ENCODE peak calls at places on chromosome 20, in nine cellular contexts. One of them, this sample, is unnamed. For H3K4me1, the result is how much of the 10 kb centered on the place peaks cover.

GRCh38 chr20:5156670-5157448 is 30.1 kb downstream of the CDS2 start:
- DNase-seq in vagina: no peak
- DNase-seq in tibial nerve: no peak
- DNase-seq in endothelial cell of umbilical vein: peak
- DNase-seq in IMR-90: peak
- DNase-seq in breast epithelium: no peak
- DNase-seq in body of pancreas: no peak
- DNase-seq in transverse colon: no peak
- DNase-seq in uterus: no peak
- DNase-seq in this sample: no peak

GRCh38 chr20:5315807-5316187 is 957 bp downstream of the PROKR2 start:
- DNase-seq in vagina: no peak
- DNase-seq in body of pancreas: no peak
- DNase-seq in IMR-90: no peak
- DNase-seq in breast epithelium: no peak
- DNase-seq in tibial nerve: no peak
- DNase-seq in transverse colon: no peak
- DNase-seq in endothelial cell of umbilical vein: no peak
- DNase-seq in uterus: no peak
- DNase-seq in this sample: no peak

GRCh38 chr20:8464368-8464767 is 332.3 kb downstream of the PLCB1 start:
- DNase-seq in tibial nerve: no peak
- DNase-seq in IMR-90: peak
- DNase-seq in transverse colon: no peak
- DNase-seq in breast epithelium: no peak
- DNase-seq in body of pancreas: peak
- DNase-seq in uterus: no peak
- DNase-seq in vagina: no peak
- DNase-seq in endothelial cell of umbilical vein: peak
- DNase-seq in this sample: no peak

GRCh38 chr20:15487682-15488081 is 1085.6 kb downstream of the KIF16B start:
- DNase-seq in tibial nerve: no peak
- DNase-seq in endothelial cell of umbilical vein: no peak
- DNase-seq in vagina: no peak
- DNase-seq in body of pancreas: no peak
- DNase-seq in IMR-90: no peak
- DNase-seq in transverse colon: no peak
- DNase-seq in breast epithelium: no peak
- DNase-seq in uterus: no peak
- DNase-seq in this sample: no peak

GRCh38 chr20:43691928-43692524 is 25.1 kb downstream of the MYBL2 start:
- DNase-seq in IMR-90: peak
- DNase-seq in uterus: no peak
- DNase-seq in vagina: no peak
- DNase-seq in body of pancreas: peak
- DNase-seq in breast epithelium: no peak
- DNase-seq in endothelial cell of umbilical vein: peak
- DNase-seq in tibial nerve: no peak
- DNase-seq in transverse colon: peak
- DNase-seq in this sample: no peak

GRCh38 chr20:42338274-42339172 is 720.3 kb upstream of the CHD6 start:
- DNase-seq in transverse colon: no peak
- DNase-seq in body of pancreas: no peak
- DNase-seq in endothelial cell of umbilical vein: no peak
- DNase-seq in vagina: no peak
- DNase-seq in breast epithelium: no peak
- DNase-seq in uterus: peak
- DNase-seq in tibial nerve: no peak
- DNase-seq in IMR-90: no peak
- DNase-seq in this sample: no peak

GRCh38 chr20:36658300-36658699 is 12.3 kb upstream of the SLA2 start:
- DNase-seq in breast epithelium: no peak
- DNase-seq in endothelial cell of umbilical vein: no peak
- DNase-seq in transverse colon: no peak
- DNase-seq in IMR-90: no peak
- DNase-seq in body of pancreas: no peak
- DNase-seq in vagina: no peak
- DNase-seq in uterus: no peak
- DNase-seq in tibial nerve: no peak
- DNase-seq in this sample: no peak

GRCh38 chr20:23122959-23123655 is 37.0 kb upstream of the CD93 start:
- DNase-seq in body of pancreas: no peak
- DNase-seq in breast epithelium: no peak
- DNase-seq in vagina: no peak
- DNase-seq in tibial nerve: no peak
- DNase-seq in endothelial cell of umbilical vein: no peak
- DNase-seq in IMR-90: no peak
- DNase-seq in transverse colon: no peak
- DNase-seq in uterus: no peak
- DNase-seq in this sample: peak

GRCh38 chr20:21090738-21091120 is 15.4 kb downstream of the LINC00237 start:
- DNase-seq in vagina: peak
- DNase-seq in tibial nerve: no peak
- DNase-seq in endothelial cell of umbilical vein: no peak
- DNase-seq in transverse colon: no peak
- DNase-seq in body of pancreas: no peak
- DNase-seq in uterus: no peak
- DNase-seq in IMR-90: no peak
- DNase-seq in breast epithelium: no peak
- DNase-seq in this sample: no peak

DNA sequence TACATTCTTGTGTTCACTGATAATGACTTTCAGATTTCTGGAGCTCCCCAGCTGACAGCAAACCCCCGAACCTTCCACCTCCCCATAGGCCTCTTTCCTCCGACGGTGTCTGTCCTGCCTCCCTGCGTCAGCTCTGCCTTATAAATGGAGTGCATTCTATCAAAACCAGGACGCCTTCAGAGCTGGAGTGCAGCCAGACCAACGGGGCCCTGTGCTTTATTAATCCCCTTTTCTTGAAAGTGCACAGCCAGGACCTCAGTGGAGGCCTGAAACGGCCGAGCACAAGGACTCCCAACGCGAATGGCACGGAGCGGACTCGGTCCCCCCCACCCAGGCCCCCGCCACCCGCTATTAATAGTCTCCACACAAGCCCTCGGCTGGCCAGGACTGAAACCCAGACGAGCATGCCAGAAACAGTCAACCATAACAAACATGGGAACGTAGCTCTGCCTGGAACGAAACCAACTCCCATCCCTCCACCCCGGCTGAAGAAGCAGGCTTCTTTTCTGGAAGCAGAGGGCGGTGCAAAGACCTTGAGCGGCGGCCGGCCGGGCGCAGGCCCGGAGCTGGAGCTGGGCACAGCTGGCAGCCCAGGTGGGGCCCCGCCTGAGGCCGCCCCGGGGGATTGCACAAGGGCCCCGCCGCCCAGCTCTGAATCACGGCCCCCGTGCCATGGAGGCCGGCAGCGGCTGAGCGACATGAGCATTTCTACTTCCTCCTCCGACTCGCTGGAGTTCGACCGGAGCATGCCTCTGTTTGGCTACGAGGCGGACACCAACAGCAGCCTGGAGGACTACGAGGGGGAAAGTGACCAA is 42.3 kb upstream of the NAA20 start:
- DNase-seq in vagina: no peak
- DNase-seq in IMR-90: peak
- DNase-seq in body of pancreas: peak
- DNase-seq in uterus: peak
- DNase-seq in transverse colon: peak
- DNase-seq in breast epithelium: peak
- DNase-seq in endothelial cell of umbilical vein: peak
- DNase-seq in tibial nerve: peak
- DNase-seq in this sample: peak
- TF ChIP-seq POLR2A in vagina: no peak
- TF ChIP-seq POLR2A in IMR-90: peak
- TF ChIP-seq POLR2A in body of pancreas: peak
- TF ChIP-seq POLR2A in uterus: peak
- TF ChIP-seq POLR2A in transverse colon: no peak
- TF ChIP-seq POLR2A in breast epithelium: no peak
- TF ChIP-seq POLR2A in endothelial cell of umbilical vein: no peak
- TF ChIP-seq POLR2A in tibial nerve: no peak
- TF ChIP-seq POLR2A in this sample: no peak

GRCh38 chr20:62652051-62652893 is 10.0 kb downstream of the SLCO4A1 start:
- DNase-seq in tibial nerve: peak
- DNase-seq in uterus: peak
- DNase-seq in breast epithelium: peak
- DNase-seq in body of pancreas: peak
- DNase-seq in vagina: no peak
- DNase-seq in transverse colon: peak
- DNase-seq in endothelial cell of umbilical vein: peak
- DNase-seq in IMR-90: peak
- DNase-seq in this sample: peak
- H3K4me1 ChIP-seq in tibial nerve: half or more
- H3K4me1 ChIP-seq in uterus: under half
- H3K4me1 ChIP-seq in breast epithelium: under half
- H3K4me1 ChIP-seq in body of pancreas: under half
- H3K4me1 ChIP-seq in vagina: under half
- H3K4me1 ChIP-seq in transverse colon: under half
- H3K4me1 ChIP-seq in endothelial cell of umbilical vein: under half
- H3K4me1 ChIP-seq in IMR-90: under half
- H3K4me1 ChIP-seq in this sample: half or more

DNA sequence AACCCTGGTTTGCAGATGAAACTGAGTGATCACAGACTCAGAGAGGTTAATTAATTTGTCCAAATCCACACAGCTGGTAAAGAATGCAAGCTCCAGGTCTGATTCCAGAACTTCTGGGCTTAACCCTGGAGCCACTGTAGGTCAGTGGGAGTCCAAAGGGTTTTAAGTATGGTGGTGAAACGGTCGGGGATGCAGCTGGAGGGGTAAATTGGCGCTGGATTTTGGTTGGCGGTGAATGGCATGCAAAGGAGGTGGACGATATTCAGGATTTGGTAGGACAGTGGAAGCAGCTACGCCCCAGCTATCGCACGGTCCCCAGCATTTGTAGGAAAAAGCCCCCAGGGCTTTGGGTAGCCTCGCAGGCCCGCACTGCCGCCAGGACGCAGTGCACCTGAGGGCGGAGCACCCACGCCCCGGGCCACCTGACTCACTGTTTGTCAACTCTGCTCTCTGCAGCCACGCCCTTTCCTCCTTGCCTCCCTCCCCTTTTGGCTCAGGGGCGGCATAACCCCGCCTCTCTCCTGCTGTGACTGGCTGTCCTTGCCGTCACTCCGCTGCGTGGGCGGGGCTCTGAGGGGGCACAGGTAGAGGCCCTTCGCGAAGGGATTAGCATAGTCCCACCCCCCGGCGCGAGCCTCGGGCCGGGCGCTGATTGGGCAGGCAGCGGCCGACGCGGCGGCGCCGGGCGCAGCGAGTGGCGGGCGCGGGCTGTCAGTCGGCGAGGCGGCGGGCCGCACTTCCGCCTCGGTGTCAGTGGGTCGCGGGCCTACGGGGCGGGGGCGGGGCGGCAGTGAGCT is at the start of gene OSBPL2:
- DNase-seq in IMR-90: peak
- DNase-seq in body of pancreas: peak
- DNase-seq in tibial nerve: peak
- DNase-seq in transverse colon: peak
- DNase-seq in uterus: peak
- DNase-seq in breast epithelium: peak
- DNase-seq in vagina: peak
- DNase-seq in endothelial cell of umbilical vein: peak
- DNase-seq in this sample: peak
- TF ChIP-seq POLR2A in IMR-90: peak
- TF ChIP-seq POLR2A in body of pancreas: peak
- TF ChIP-seq POLR2A in tibial nerve: no peak
- TF ChIP-seq POLR2A in transverse colon: no peak
- TF ChIP-seq POLR2A in uterus: no peak
- TF ChIP-seq POLR2A in breast epithelium: no peak
- TF ChIP-seq POLR2A in vagina: no peak
- TF ChIP-seq POLR2A in endothelial cell of umbilical vein: no peak
- TF ChIP-seq POLR2A in this sample: peak

GRCh38 chr20:25053207-25054132 is 4.5 kb downstream of the ACSS1 start:
- DNase-seq in IMR-90: peak
- DNase-seq in endothelial cell of umbilical vein: peak
- DNase-seq in breast epithelium: no peak
- DNase-seq in uterus: peak
- DNase-seq in body of pancreas: no peak
- DNase-seq in vagina: no peak
- DNase-seq in tibial nerve: peak
- DNase-seq in transverse colon: peak
- DNase-seq in this sample: no peak
- H3K4me1 ChIP-seq in IMR-90: under half
- H3K4me1 ChIP-seq in endothelial cell of umbilical vein: under half
- H3K4me1 ChIP-seq in breast epithelium: under half
- H3K4me1 ChIP-seq in uterus: under half
- H3K4me1 ChIP-seq in body of pancreas: half or more
- H3K4me1 ChIP-seq in vagina: half or more
- H3K4me1 ChIP-seq in tibial nerve: half or more
- H3K4me1 ChIP-seq in transverse colon: half or more
- H3K4me1 ChIP-seq in this sample: half or more

GRCh38 chr20:45934587-45935415 is at the start of gene PCIF1:
- DNase-seq in endothelial cell of umbilical vein: peak
- DNase-seq in transverse colon: peak
- DNase-seq in tibial nerve: peak
- DNase-seq in vagina: no peak
- DNase-seq in uterus: peak
- DNase-seq in body of pancreas: peak
- DNase-seq in IMR-90: peak
- DNase-seq in breast epithelium: peak
- DNase-seq in this sample: peak

GRCh38 chr20:45933231-45934045 is 1.0 kb upstream of the PCIF1 start:
- DNase-seq in body of pancreas: peak
- DNase-seq in breast epithelium: peak
- DNase-seq in vagina: no peak
- DNase-seq in uterus: peak
- DNase-seq in transverse colon: peak
- DNase-seq in endothelial cell of umbilical vein: peak
- DNase-seq in tibial nerve: peak
- DNase-seq in IMR-90: peak
- DNase-seq in this sample: peak

GRCh38 chr20:45934046-45934586 is 367 bp upstream of the PCIF1 start:
- DNase-seq in breast epithelium: no peak
- DNase-seq in endothelial cell of umbilical vein: no peak
- DNase-seq in vagina: no peak
- DNase-seq in transverse colon: peak
- DNase-seq in tibial nerve: peak
- DNase-seq in uterus: peak
- DNase-seq in body of pancreas: peak
- DNase-seq in IMR-90: peak
- DNase-seq in this sample: no peak

GRCh38 chr20:45937765-45938164 is 3.3 kb downstream of the PCIF1 start:
- DNase-seq in transverse colon: no peak
- DNase-seq in tibial nerve: no peak
- DNase-seq in uterus: no peak
- DNase-seq in IMR-90: peak
- DNase-seq in endothelial cell of umbilical vein: no peak
- DNase-seq in body of pancreas: no peak
- DNase-seq in vagina: no peak
- DNase-seq in breast epithelium: no peak
- DNase-seq in this sample: no peak

DNA sequence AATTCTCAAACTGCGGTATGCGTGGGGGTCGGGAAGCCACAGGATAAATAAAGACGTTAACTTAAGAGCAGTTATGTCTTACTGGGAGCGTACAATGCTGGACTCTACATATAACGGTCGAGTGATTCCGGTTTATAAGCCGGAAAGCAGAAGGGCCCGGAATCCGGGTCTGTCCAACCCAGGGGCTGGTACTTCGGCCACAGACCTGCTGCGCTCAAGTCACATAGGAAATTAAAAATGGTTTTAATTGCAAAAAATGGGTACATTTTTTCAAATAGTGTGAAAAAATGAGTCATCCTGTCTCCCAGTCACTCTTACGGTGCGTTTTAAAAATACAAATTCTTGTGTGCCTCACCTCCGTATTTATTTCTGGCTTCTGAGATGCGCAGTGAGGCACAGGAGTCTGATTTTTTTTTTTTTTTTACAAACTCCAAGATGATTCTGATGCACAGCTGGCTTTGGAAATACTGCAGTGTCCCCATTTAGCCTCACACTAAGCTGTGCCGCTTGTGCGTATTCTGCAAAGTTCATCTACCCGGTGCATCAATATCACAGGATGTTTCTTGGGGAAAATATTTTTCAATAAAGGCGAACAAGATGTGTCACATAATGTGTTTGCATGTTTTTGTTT is 1.0 kb downstream of the PCIF1 start:
- DNase-seq in vagina: no peak
- DNase-seq in tibial nerve: no peak
- DNase-seq in IMR-90: peak
- DNase-seq in uterus: no peak
- DNase-seq in transverse colon: no peak
- DNase-seq in body of pancreas: no peak
- DNase-seq in breast epithelium: no peak
- DNase-seq in endothelial cell of umbilical vein: no peak
- DNase-seq in this sample: no peak
- TF ChIP-seq POLR2A in vagina: no peak
- TF ChIP-seq POLR2A in tibial nerve: peak
- TF ChIP-seq POLR2A in IMR-90: no peak
- TF ChIP-seq POLR2A in uterus: no peak
- TF ChIP-seq POLR2A in transverse colon: no peak
- TF ChIP-seq POLR2A in body of pancreas: no peak
- TF ChIP-seq POLR2A in breast epithelium: peak
- TF ChIP-seq POLR2A in endothelial cell of umbilical vein: no peak
- TF ChIP-seq POLR2A in this sample: no peak